ENCODE peak calls at places on chromosome 19, in five cellular contexts. M is uterus, V is upper lobe of left lung, H is IMR-90, N is body of pancreas. B is an unnamed sample.

GRCh38 chr19:47096721-47097120 is 16.9 kb downstream of the ZC3H4 start:
- DNase-seq in M (no peak), V (no peak), H (no peak), N (peak; percentile 49), B (peak; percentile 35)

GRCh38 chr19:21084343-21084742 is 2.3 kb downstream of the ZNF714 start:
- DNase-seq in M (no peak), V (no peak), H (peak; percentile 79), N (no peak), B (no peak)

GRCh38 chr19:43546581-43546980 is 13.6 kb downstream of the ZNF575 start:
- DNase-seq in M (no peak), V (no peak), H (no peak), N (no peak), B (no peak)

GRCh38 chr19:10406191-10406590 is 2.8 kb upstream of the CDC37 start:
- DNase-seq in M (no peak), V (no peak), H (no peak), N (no peak), B (no peak)

GRCh38 chr19:54574527-54575056 is 1.0 kb downstream of the LILRA2 start:
- DNase-seq in M (no peak), V (no peak), H (no peak), N (no peak), B (no peak)

GRCh38 chr19:32403291-32403995 is 2.1 kb upstream of the DPY19L3 start:
- DNase-seq in M (no peak), V (no peak), H (no peak), N (no peak), B (no peak)

GRCh38 chr19:11964858-11965645 is at the start of gene ZNF763:
- DNase-seq in M (peak; percentile 93), V (peak; percentile 93), H (peak; percentile 75), N (peak; percentile 92), B (peak; percentile 96)

GRCh38 chr19:579111-579841 is 6.9 kb downstream of the BSG start:
- DNase-seq in M (no peak), V (peak; percentile 78), H (no peak), N (no peak), B (no peak)

GRCh38 chr19:46229442-46229841 is at the start of gene IGFL1:
- DNase-seq in M (no peak), V (no peak), H (no peak), N (no peak), B (no peak)

GRCh38 chr19:48991823-48992570 is 1.1 kb downstream of the GYS1 start:
- DNase-seq in M (peak; percentile 64), V (peak; percentile 54), H (peak; percentile 83), N (peak; percentile 39), B (peak; percentile 65)

GRCh38 chr19:41321600-41322270 is 11.8 kb downstream of the CCDC97 start:
- DNase-seq in M (peak; percentile 62), V (no peak), H (peak; percentile 80), N (no peak), B (no peak)

DNA sequence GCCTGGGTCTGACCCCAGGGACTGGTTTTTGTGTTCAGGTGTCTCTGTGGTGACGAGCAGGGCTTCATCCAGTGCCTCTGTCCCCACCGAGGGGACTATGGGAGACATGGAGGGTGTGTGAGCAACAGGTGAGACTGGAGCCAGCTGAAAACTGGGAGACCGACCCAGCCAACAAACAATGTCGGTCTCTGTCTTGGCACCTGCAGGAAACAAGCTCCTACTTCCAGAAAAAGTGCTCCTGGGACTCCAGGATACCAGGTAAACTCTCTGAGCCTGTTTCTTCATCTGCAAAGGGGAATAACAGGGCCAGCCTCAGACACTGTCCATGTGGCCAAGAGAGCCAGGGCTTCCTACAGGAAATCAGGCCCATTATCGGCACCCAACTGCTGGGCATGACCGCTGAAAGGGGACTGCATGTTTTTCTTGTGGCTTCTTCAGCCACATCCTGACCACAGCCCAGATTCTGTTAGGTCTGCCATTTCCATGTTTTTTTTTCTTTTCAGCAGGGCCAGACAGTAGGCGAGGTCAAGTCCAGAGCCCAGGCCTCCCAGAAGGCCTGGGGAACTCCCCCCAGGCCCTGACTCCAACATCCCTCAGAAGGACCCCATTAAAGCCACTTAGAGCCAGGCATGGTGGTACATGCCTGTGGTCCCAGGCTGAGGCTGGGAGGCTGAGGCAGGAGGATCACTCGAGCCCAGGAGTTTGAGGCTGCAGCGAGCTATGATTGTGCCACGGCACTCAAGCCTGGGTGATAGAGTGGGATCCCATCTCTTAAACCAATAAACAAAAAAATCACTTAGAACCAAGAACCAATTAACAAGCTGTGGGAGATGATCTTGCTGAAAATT is 833 bp upstream of the BST2 start:
- DNase-seq in M (no peak), V (no peak), H (no peak), N (no peak), B (no peak)
- H3K4me3 ChIP-seq in M (peak overlapping the region; percentile 48), V (peak overlapping the region; percentile 70), H (no peak overlapping the region), N (no peak overlapping the region), B (peak overlapping the region; percentile 61)

DNA sequence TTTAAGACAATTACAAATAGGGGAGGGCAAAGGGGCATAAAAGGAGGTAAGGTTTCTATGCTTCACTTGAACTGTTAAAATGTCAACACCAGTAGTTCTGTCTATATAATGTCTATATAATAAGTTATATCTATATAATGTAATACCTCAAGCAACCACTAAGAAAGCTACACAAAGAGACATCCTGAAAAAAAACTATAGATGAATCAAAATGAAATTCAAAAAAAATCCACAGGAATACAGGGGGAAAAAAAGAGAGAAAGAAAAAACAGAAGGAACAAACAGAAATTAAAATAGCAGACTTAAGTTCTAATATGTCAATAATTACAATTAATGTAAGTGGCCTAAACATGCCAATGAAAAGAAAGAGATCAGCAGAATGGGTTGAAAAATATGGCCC is 186.0 kb downstream of the KCTD15 start:
- DNase-seq in M (no peak), V (no peak), H (no peak), N (no peak), B (no peak)
- TF ChIP-seq CTCF in M (no peak), V (no peak), H (no peak), N (peak; percentile 44), B (no peak)

GRCh38 chr19:18310118-18310909 is 12.6 kb downstream of the LSM4 start:
- DNase-seq in M (no peak), V (no peak), H (no peak), N (no peak), B (no peak)

GRCh38 chr19:18311495-18311894 is 11.4 kb downstream of the LSM4 start:
- DNase-seq in M (no peak), V (peak; percentile 66), H (no peak), N (no peak), B (no peak)

GRCh38 chr19:18312021-18312534 is 10.8 kb downstream of the LSM4 start:
- DNase-seq in M (no peak), V (peak; percentile 69), H (no peak), N (no peak), B (no peak)

GRCh38 chr19:18309525-18310064 is 13.3 kb downstream of the LSM4 start:
- DNase-seq in M (no peak), V (peak; percentile 85), H (no peak), N (no peak), B (no peak)

DNA sequence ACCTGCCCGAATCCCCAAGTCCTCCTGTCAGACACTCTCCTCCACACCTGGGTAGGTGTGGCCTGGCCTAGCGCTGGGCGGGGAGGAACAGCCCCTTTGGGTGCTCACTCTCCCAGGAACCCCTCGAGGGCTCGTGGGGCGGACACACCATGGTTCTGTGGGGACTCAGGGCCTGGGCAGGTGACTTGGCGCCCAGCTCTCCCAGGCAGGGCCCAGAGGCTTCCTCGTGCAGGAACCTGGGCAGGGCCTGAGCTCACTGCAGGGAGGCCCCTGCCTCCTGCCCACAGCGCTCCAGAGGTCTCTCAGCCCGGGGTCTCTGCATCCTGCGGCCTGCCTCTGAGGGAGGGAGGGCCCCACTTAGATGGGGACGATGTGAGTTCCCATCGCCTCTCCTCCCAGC is 11.9 kb downstream of the LSM4 start:
- DNase-seq in M (no peak), V (peak; percentile 56), H (no peak), N (no peak), B (no peak)
- TF ChIP-seq POLR2A in M (no peak), V (no peak), H (no peak), N (no peak), B (no peak)

GRCh38 chr19:3465552-3465951 is 14.8 kb downstream of the SMIM24 start:
- DNase-seq in M (no peak), V (no peak), H (no peak), N (no peak), B (no peak)

GRCh38 chr19:3466630-3467029 is 13.7 kb downstream of the SMIM24 start:
- DNase-seq in M (no peak), V (no peak), H (no peak), N (no peak), B (no peak)

GRCh38 chr19:3463039-3463958 is 17.0 kb downstream of the SMIM24 start:
- DNase-seq in M (no peak), V (peak; percentile 85), H (no peak), N (no peak), B (no peak)

GRCh38 chr19:3464797-3465235 is 15.5 kb downstream of the SMIM24 start:
- DNase-seq in M (no peak), V (peak; percentile 71), H (no peak), N (no peak), B (no peak)

DNA sequence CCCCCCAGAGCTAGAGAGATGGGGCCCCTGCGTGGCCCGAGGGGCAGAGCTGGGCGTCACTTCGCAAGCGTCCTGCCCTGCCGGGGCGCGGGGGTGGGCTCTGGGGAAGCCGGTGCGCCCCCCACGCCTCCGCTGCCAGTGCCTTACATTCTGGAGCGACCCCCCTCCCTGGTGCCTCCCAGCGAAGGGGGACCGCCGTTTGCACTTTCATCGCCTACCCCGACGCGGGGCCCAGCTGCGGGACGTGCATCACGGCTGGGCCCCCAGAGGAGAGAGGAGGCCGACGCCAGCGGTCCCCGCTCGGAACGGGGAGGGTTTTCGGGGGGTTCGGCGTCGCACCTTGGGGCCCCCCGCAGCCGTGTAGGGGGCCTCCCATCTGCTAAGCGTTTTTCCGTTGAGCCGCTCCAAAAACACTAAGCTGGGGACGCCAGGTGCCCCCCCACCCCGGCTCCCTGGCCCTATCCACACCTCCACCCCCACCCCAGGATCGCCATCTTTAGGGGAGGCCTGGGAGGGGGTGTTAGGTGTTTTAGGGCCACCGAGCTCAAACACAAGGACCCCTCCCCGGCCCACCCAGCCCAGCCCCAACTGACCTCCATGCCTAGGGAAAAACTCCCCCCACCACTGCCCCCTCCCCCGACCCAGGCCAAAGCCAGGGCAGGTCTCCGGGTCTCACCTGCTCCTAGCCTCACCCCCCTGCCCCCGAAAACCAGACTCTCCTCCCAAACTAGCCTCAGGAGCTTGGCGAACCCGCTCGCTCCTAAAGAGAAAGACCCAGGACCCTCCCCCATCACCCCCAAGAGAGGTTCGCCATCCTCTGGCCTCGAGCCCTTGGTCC is 16.1 kb downstream of the SMIM24 start:
- DNase-seq in M (no peak), V (peak; percentile 67), H (no peak), N (no peak), B (no peak)
- H3K4me3 ChIP-seq in M (no peak overlapping the region), V (no peak overlapping the region), H (no peak overlapping the region), N (no peak overlapping the region), B (no peak overlapping the region)

GRCh38 chr19:5828661-5829566 is 10.6 kb downstream of the FUT6 start:
- DNase-seq in M (peak; percentile 34), V (peak; percentile 80), H (no peak), N (no peak), B (peak; percentile 55)
- TF ChIP-seq CTCF in M (no peak), V (no peak), H (no peak), N (no peak), B (no peak)

B was measured in stomach.